ENCODE peak calls at places on chromosomes 4 and X, in six cellular contexts. One of them, this sample, is unnamed.

GRCh38 chr4:2696423-2696822 is 59.7 kb downstream of the TNIP2 start:
- DNase-seq in BJ: no peak
- DNase-seq in GM06990: peak
- DNase-seq in sigmoid colon: no peak
- DNase-seq in SJSA1: no peak
- DNase-seq in fibroblast of lung: no peak
- DNase-seq in this sample: no peak

GRCh38 chrX:23699636-23700194 is 32.4 kb downstream of the PRDX4 start:
- DNase-seq in BJ: no peak
- DNase-seq in GM06990: no peak
- DNase-seq in sigmoid colon: no peak
- DNase-seq in SJSA1: no peak
- DNase-seq in fibroblast of lung: peak
- DNase-seq in this sample: no peak

GRCh38 chrX:136047001-136047642 is 61.9 kb downstream of the SLC9A6 start:
- DNase-seq in BJ: no peak
- DNase-seq in GM06990: no peak
- DNase-seq in sigmoid colon: no peak
- DNase-seq in SJSA1: no peak
- DNase-seq in fibroblast of lung: peak
- DNase-seq in this sample: no peak

GRCh38 chrX:112941209-112941788 is 100.7 kb upstream of the AMOT start:
- DNase-seq in BJ: no peak
- DNase-seq in GM06990: no peak
- DNase-seq in sigmoid colon: no peak
- DNase-seq in SJSA1: no peak
- DNase-seq in fibroblast of lung: peak
- DNase-seq in this sample: no peak

GRCh38 chr4:70778888-70779422 is 57.2 kb downstream of the RUFY3 start:
- DNase-seq in BJ: peak
- DNase-seq in GM06990: no peak
- DNase-seq in sigmoid colon: no peak
- DNase-seq in SJSA1: no peak
- DNase-seq in fibroblast of lung: peak
- DNase-seq in this sample: no peak

GRCh38 chrX:153305941-153306464 is 15.6 kb downstream of the PNMA6F start:
- DNase-seq in BJ: no peak
- DNase-seq in GM06990: no peak
- DNase-seq in sigmoid colon: no peak
- DNase-seq in SJSA1: no peak
- DNase-seq in fibroblast of lung: no peak
- DNase-seq in this sample: no peak

GRCh38 chrX:135985123-135985973 is at the start of gene SLC9A6:
- DNase-seq in BJ: no peak
- DNase-seq in GM06990: peak
- DNase-seq in sigmoid colon: peak
- DNase-seq in SJSA1: peak
- DNase-seq in fibroblast of lung: peak
- DNase-seq in this sample: no peak

GRCh38 chr4:55742655-55743191 is 76.9 kb upstream of the EXOC1L start:
- DNase-seq in BJ: no peak
- DNase-seq in GM06990: no peak
- DNase-seq in sigmoid colon: no peak
- DNase-seq in SJSA1: no peak
- DNase-seq in fibroblast of lung: peak
- DNase-seq in this sample: no peak

GRCh38 chr4:139884438-139884837 is 218.8 kb downstream of the MGST2 start:
- DNase-seq in BJ: no peak
- DNase-seq in GM06990: no peak
- DNase-seq in sigmoid colon: no peak
- DNase-seq in SJSA1: no peak
- DNase-seq in fibroblast of lung: no peak
- DNase-seq in this sample: no peak

GRCh38 chr4:139889194-139889762 is 223.7 kb downstream of the MGST2 start:
- DNase-seq in BJ: no peak
- DNase-seq in GM06990: no peak
- DNase-seq in sigmoid colon: no peak
- DNase-seq in SJSA1: no peak
- DNase-seq in fibroblast of lung: no peak
- DNase-seq in this sample: peak

GRCh38 chr4:139887378-139887801 is 221.8 kb downstream of the MGST2 start:
- DNase-seq in BJ: no peak
- DNase-seq in GM06990: no peak
- DNase-seq in sigmoid colon: no peak
- DNase-seq in SJSA1: no peak
- DNase-seq in fibroblast of lung: peak
- DNase-seq in this sample: peak

GRCh38 chr4:139887962-139888735 is 222.5 kb downstream of the MGST2 start:
- DNase-seq in BJ: no peak
- DNase-seq in GM06990: peak
- DNase-seq in sigmoid colon: no peak
- DNase-seq in SJSA1: no peak
- DNase-seq in fibroblast of lung: no peak
- DNase-seq in this sample: peak

DNA sequence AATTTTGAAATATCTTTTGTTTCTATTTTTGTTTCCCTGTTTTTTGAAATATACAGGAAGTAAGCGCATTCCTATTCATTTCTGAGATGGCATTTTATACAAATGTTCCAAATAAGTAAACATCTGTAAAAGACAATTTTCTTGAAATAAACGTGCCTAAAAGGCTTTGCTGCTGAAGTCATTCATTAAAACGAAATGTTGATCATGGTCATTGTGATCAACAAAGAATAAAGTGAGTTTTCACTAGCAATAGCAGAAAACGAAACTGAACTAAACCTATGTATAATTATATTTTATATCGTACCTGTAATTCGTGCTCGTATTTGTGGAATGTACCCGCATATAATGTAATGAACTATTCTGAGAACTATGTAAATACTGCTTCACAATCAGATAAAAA is 221.2 kb downstream of the MGST2 start:
- DNase-seq in BJ: no peak
- DNase-seq in GM06990: no peak
- DNase-seq in sigmoid colon: no peak
- DNase-seq in SJSA1: no peak
- DNase-seq in fibroblast of lung: no peak
- DNase-seq in this sample: no peak
- H3K4me3 ChIP-seq in BJ: no peak
- H3K4me3 ChIP-seq in GM06990: no peak
- H3K4me3 ChIP-seq in sigmoid colon: peak
- H3K4me3 ChIP-seq in SJSA1: peak
- H3K4me3 ChIP-seq in fibroblast of lung: peak
- H3K4me3 ChIP-seq in this sample: no peak

GRCh38 chrX:40085086-40085551 is 12.6 kb downstream of the BCOR start:
- DNase-seq in BJ: no peak
- DNase-seq in GM06990: no peak
- DNase-seq in sigmoid colon: no peak
- DNase-seq in SJSA1: no peak
- DNase-seq in fibroblast of lung: peak
- DNase-seq in this sample: no peak

GRCh38 chrX:40085714-40086113 is 12.0 kb downstream of the BCOR start:
- DNase-seq in BJ: no peak
- DNase-seq in GM06990: no peak
- DNase-seq in sigmoid colon: no peak
- DNase-seq in SJSA1: no peak
- DNase-seq in fibroblast of lung: no peak
- DNase-seq in this sample: no peak

GRCh38 chrX:40083120-40083978 is 14.4 kb downstream of the BCOR start:
- DNase-seq in BJ: no peak
- DNase-seq in GM06990: no peak
- DNase-seq in sigmoid colon: no peak
- DNase-seq in SJSA1: no peak
- DNase-seq in fibroblast of lung: no peak
- DNase-seq in this sample: no peak

GRCh38 chrX:40083979-40084359 is 13.8 kb downstream of the BCOR start:
- DNase-seq in BJ: no peak
- DNase-seq in GM06990: no peak
- DNase-seq in sigmoid colon: no peak
- DNase-seq in SJSA1: no peak
- DNase-seq in fibroblast of lung: no peak
- DNase-seq in this sample: no peak

DNA sequence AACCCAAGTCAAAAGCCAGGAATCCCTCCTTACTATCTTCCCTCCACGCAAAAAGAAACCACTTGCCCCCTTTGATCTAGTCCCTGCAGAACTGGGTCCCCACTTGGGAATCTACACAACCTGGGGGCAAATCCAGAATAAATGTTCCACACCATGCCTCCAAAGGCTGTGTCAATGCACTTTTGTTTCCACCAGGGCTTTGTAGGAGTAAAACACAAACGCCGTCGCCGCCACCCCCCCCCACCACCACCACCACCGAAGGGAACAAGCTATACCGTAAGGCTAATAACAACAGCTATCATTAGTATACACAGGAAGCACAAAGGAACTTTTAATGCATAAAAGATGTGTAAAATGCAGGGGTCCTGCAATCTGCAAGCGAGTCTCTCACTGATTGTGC is 13.3 kb downstream of the BCOR start:
- DNase-seq in BJ: no peak
- DNase-seq in GM06990: no peak
- DNase-seq in sigmoid colon: no peak
- DNase-seq in SJSA1: no peak
- DNase-seq in fibroblast of lung: no peak
- DNase-seq in this sample: no peak
- H3K4me3 ChIP-seq in BJ: no peak
- H3K4me3 ChIP-seq in GM06990: no peak
- H3K4me3 ChIP-seq in sigmoid colon: no peak
- H3K4me3 ChIP-seq in SJSA1: no peak
- H3K4me3 ChIP-seq in fibroblast of lung: no peak
- H3K4me3 ChIP-seq in this sample: no peak

GRCh38 chr4:4502694-4503311 is 39.0 kb downstream of the STX18 start:
- DNase-seq in BJ: no peak
- DNase-seq in GM06990: no peak
- DNase-seq in sigmoid colon: no peak
- DNase-seq in SJSA1: no peak
- DNase-seq in fibroblast of lung: peak
- DNase-seq in this sample: no peak
- H3K4me3 ChIP-seq in BJ: no peak
- H3K4me3 ChIP-seq in GM06990: no peak
- H3K4me3 ChIP-seq in sigmoid colon: no peak
- H3K4me3 ChIP-seq in SJSA1: no peak
- H3K4me3 ChIP-seq in fibroblast of lung: peak
- H3K4me3 ChIP-seq in this sample: no peak

DNA sequence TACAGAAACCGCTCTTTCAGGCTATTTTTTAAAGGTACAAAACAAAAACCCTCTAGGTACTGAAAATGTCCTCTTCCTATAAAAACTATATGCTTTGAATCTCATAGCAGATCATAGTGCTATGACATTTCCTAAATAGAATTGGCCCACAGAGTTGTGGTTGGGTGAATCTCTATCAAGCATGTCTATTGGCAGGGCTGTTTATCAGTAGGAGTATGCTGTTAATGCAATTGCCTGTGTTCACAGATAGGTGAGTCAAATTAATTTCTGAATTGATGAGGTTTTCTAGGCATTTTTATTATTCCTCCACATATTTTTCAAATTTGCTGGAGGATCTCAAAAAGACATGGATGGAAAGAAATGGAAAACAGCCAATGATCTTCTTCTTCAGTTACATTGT is 73.9 kb downstream of the QRFPR start:
- DNase-seq in BJ: no peak
- DNase-seq in GM06990: no peak
- DNase-seq in sigmoid colon: no peak
- DNase-seq in SJSA1: no peak
- DNase-seq in fibroblast of lung: no peak
- DNase-seq in this sample: no peak
- H3K4me3 ChIP-seq in BJ: no peak
- H3K4me3 ChIP-seq in GM06990: no peak
- H3K4me3 ChIP-seq in sigmoid colon: no peak
- H3K4me3 ChIP-seq in SJSA1: no peak
- H3K4me3 ChIP-seq in fibroblast of lung: no peak
- H3K4me3 ChIP-seq in this sample: no peak

DNA sequence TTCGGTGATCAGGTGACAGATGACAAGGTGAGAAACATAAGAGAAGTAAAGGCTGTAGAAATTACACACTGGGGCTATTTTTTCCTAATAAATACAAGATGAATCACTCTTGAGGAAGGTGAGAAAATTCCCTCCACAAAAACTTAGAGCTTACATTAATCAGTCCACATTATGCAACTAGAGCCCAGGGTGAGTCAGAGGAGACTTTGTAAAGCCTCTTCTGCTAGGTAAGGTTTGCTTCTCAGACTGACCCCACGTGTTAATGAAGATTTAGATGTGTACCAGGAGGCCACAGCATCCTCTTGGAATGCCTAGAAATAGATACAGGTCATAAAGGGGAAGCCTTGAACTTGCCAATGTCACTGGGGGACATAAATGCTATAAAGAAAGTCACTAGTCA is 396.0 kb upstream of the SMIM31 start:
- DNase-seq in BJ: no peak
- DNase-seq in GM06990: no peak
- DNase-seq in sigmoid colon: no peak
- DNase-seq in SJSA1: no peak
- DNase-seq in fibroblast of lung: peak
- DNase-seq in this sample: peak
- H3K4me3 ChIP-seq in BJ: no peak
- H3K4me3 ChIP-seq in GM06990: no peak
- H3K4me3 ChIP-seq in sigmoid colon: no peak
- H3K4me3 ChIP-seq in SJSA1: no peak
- H3K4me3 ChIP-seq in fibroblast of lung: no peak
- H3K4me3 ChIP-seq in this sample: no peak